ENCODE peak calls at places on chromosome 3, in five cellular contexts. I is IMR-90, L is GM12878, B is SK-N-SH, W is K562. U is an unnamed sample.
A peak's percentile ranks its signal among the peaks of the same experiment; 100 is the strongest.

GRCh38 chr3:97864-98263 is 98.7 kb upstream of the CHL1 start:
- DNase-seq in I (no peak), L (no peak), B (no peak), W (no peak), U (no peak)

GRCh38 chr3:114671741-114672510 is 378.1 kb downstream of the TIGIT start:
- DNase-seq in I (no peak), L (no peak), B (no peak), W (no peak), U (no peak)

GRCh38 chr3:15933439-15934144 is 135.8 kb upstream of the ANKRD28 start:
- DNase-seq in I (peak; percentile 82), L (no peak), B (no peak), W (no peak), U (no peak)

GRCh38 chr3:194577985-194578905 is 55.0 kb downstream of the TMEM44 start:
- DNase-seq in I (peak; percentile 96), L (no peak), B (no peak), W (peak; percentile 41), U (peak; percentile 83)

GRCh38 chr3:63896332-63897034 is 15.7 kb downstream of the SCAANT1 start:
- DNase-seq in I (peak; percentile 35), L (no peak), B (no peak), W (no peak), U (no peak)

GRCh38 chr3:72171946-72172345 is 387.0 kb upstream of the PROK2 start:
- DNase-seq in I (no peak), L (no peak), B (no peak), W (no peak), U (no peak)

GRCh38 chr3:147397911-147398809 is 8.2 kb downstream of the ZIC4 start:
- DNase-seq in I (no peak), L (no peak), B (no peak), W (no peak), U (no peak)

GRCh38 chr3:47433796-47434195 is 41.9 kb downstream of the SCAP start:
- DNase-seq in I (no peak), L (no peak), B (no peak), W (no peak), U (no peak)

GRCh38 chr3:66938338-66938963 is 59.7 kb upstream of the KBTBD8 start:
- DNase-seq in I (peak; percentile 67), L (peak; percentile 5), B (peak; percentile 36), W (peak; percentile 18), U (peak; percentile 3)

GRCh38 chr3:78204977-78205376 is 1165.1 kb downstream of the ROBO2 start:
- DNase-seq in I (peak; percentile 67), L (no peak), B (no peak), W (no peak), U (no peak)

GRCh38 chr3:27138005-27138404 is 231.2 kb downstream of the NEK10 start:
- DNase-seq in I (no peak), L (no peak), B (no peak), W (no peak), U (no peak)

GRCh38 chr3:131239250-131239649 is 142.3 kb upstream of the NUDT16 start:
- DNase-seq in I (no peak), L (no peak), B (no peak), W (no peak), U (no peak)

GRCh38 chr3:70914889-70915288 is 602.5 kb upstream of the MDFIC2 start:
- DNase-seq in I (no peak), L (no peak), B (no peak), W (no peak), U (no peak)

GRCh38 chr3:191737742-191738141 is 276.8 kb downstream of the PYDC2 start:
- DNase-seq in I (no peak), L (no peak), B (no peak), W (no peak), U (no peak)

GRCh38 chr3:30319713-30320112 is 286.7 kb upstream of the TGFBR2 start:
- DNase-seq in I (peak; percentile 57), L (no peak), B (peak; percentile 8), W (no peak), U (peak; percentile 71)

GRCh38 chr3:151841801-151842200 is 27.9 kb downstream of the AADAC start:
- DNase-seq in I (peak; percentile 18), L (no peak), B (no peak), W (no peak), U (no peak)

GRCh38 chr3:152745677-152746076 is 89.3 kb upstream of the P2RY1 start:
- DNase-seq in I (no peak), L (no peak), B (no peak), W (no peak), U (no peak)

GRCh38 chr3:132210476-132211346 is 106.5 kb upstream of the ACP3 start:
- DNase-seq in I (no peak), L (no peak), B (peak; percentile 8), W (no peak), U (peak; percentile 44)

GRCh38 chr3:105781871-105782270 is 86.9 kb downstream of the CBLB start:
- DNase-seq in I (peak; percentile 19), L (no peak), B (no peak), W (no peak), U (no peak)

GRCh38 chr3:141795719-141796435 is 32.7 kb downstream of the GRK7 start:
- DNase-seq in I (no peak), L (no peak), B (peak; percentile 42), W (no peak), U (no peak)

GRCh38 chr3:143209715-143210059 is 90.1 kb downstream of the CHST2 start:
- DNase-seq in I (no peak), L (no peak), B (no peak), W (no peak), U (no peak)

GRCh38 chr3:23691343-23691895 is 114.3 kb upstream of the UBE2E1 start:
- DNase-seq in I (peak; percentile 80), L (no peak), B (no peak), W (no peak), U (no peak)

GRCh38 chr3:68121291-68121690 is 466.9 kb upstream of the SUCLG2 start:
- DNase-seq in I (no peak), L (no peak), B (no peak), W (no peak), U (no peak)

GRCh38 chr3:46929324-46929723 is 47.2 kb downstream of the CCDC12 start:
- DNase-seq in I (no peak), L (no peak), B (no peak), W (no peak), U (no peak)

GRCh38 chr3:191290311-191291025 is 38.7 kb upstream of the CCDC50 start:
- DNase-seq in I (no peak), L (no peak), B (no peak), W (no peak), U (no peak)

GRCh38 chr3:183188895-183189462 is 26.4 kb upstream of the LAMP3 start:
- DNase-seq in I (no peak), L (no peak), B (no peak), W (peak; percentile 38), U (peak; percentile 14)

GRCh38 chr3:138157743-138158142 is 17.0 kb downstream of the DBR1 start:
- DNase-seq in I (no peak), L (no peak), B (no peak), W (no peak), U (no peak)

GRCh38 chr3:151328298-151329036 is 882 bp downstream of the P2RY13 start:
- DNase-seq in I (no peak), L (no peak), B (no peak), W (no peak), U (no peak)

GRCh38 chr3:192883512-192883911 is 34.1 kb downstream of the MB21D2 start:
- DNase-seq in I (peak; percentile 59), L (no peak), B (no peak), W (no peak), U (no peak)

GRCh38 chr3:24390169-24390821 is 104.4 kb downstream of the THRB start:
- DNase-seq in I (no peak), L (no peak), B (no peak), W (no peak), U (no peak)

GRCh38 chr3:88809993-88810392 is 297.4 kb upstream of the EPHA3 start:
- DNase-seq in I (peak; percentile 35), L (no peak), B (no peak), W (no peak), U (no peak)

GRCh38 chr3:130539005-130539404 is 22.0 kb downstream of the COL6A6 start:
- DNase-seq in I (peak; percentile 17), L (no peak), B (peak; percentile 68), W (peak; percentile 21), U (peak; percentile 41)

GRCh38 chr3:120094776-120095225 is 554 bp upstream of the GSK3B start:
- DNase-seq in I (peak; percentile 100), L (peak; percentile 99), B (peak; percentile 90), W (peak; percentile 89), U (peak; percentile 100)

GRCh38 chr3:126711361-126711760 is 7.3 kb downstream of the CHCHD6 start:
- DNase-seq in I (peak; percentile 73), L (no peak), B (no peak), W (no peak), U (no peak)
- TF ChIP-seq RCOR1 in I (no peak), L (no peak), B (no peak), W (no peak), U (no peak)

GRCh38 chr3:8261018-8261417 is 240.6 kb upstream of the LMCD1 start:
- DNase-seq in I (no peak), L (no peak), B (no peak), W (no peak), U (no peak)

DNA sequence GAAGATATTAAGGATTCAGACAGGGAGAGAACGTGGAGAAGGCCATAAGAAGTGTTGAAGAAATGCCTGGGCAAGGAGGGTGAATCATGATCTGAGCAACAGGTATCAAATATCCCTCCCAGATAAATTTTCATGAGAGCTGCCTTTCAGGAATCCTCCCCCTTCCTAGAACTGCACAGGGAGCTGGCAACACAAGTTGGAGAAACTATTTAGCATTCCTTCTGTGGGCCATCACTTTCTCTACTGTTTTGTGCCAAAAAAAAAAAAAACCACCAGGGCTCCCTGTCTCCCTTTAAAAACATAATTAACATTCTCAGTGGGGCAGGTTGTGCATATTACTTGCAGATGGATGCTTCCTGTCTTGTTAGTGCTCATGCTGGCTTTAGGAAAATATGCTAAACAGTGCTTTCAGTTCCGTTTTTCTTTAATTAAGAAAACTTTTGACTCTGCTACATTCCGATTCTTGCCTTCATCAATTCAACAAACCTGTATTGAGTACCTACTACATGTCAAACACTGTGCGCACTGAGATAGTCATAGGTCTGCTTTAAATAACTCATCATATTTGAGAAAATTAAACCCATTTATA is 234.8 kb upstream of the LMCD1 start:
- DNase-seq in I (no peak), L (no peak), B (no peak), W (no peak), U (no peak)
- TF ChIP-seq RCOR1 in I (no peak), L (no peak), B (no peak), W (no peak), U (no peak)

DNA sequence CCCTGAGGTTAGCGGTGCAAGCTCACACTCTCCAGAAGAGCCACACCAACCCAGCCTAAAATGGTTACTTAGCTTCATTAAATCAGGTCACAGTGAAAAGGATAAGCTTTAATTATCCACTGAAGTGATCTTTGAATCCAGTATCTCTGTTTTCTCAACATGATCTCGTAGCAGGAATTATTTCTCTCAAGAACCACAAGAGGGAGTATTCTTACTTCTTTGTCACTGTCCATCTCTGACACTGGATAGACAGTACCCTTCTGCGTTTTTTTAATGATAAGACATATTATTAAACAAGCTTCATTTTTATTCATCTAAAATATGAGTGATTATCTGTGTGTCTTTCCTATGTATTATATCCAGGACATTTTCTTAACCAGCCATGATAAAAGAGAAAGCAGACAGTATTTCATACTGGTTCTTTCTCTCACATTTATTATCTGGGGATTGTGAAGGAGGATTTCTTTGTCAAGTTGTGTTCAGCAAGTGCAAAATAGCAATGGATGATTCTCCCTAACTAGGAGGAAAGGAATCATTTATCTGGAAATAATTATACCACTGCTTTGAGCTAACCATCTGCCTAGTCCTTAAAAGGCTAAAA is 105.4 kb upstream of the CCDC54 start:
- DNase-seq in I (peak; percentile 61), L (no peak), B (peak; percentile 36), W (peak; percentile 14), U (peak; percentile 41)
- TF ChIP-seq RCOR1 in I (no peak), L (no peak), B (no peak), W (no peak), U (no peak)

GRCh38 chr3:126982125-126982521 is 792 bp upstream of the PLXNA1 start:
- DNase-seq in I (peak; percentile 27), L (peak; percentile 38), B (no peak), W (peak; percentile 45), U (no peak)
- TF ChIP-seq RCOR1 in I (no peak), L (peak; percentile 13), B (no peak), W (no peak), U (no peak)

U was measured in A549.